ENCODE peak calls at places on chromosomes 6 and 20, in four cellular contexts. P, L, Q and M are unnamed samples.

GRCh38 chr6:6560909-6561308 is 27.6 kb upstream of the LY86 start:
- DNase-seq in P (no peak), L (no peak), Q (no peak), M (no peak)

GRCh38 chr20:17676942-17677341 is 5.1 kb downstream of the RRBP1 start:
- DNase-seq in P (no peak), L (no peak), Q (peak), M (no peak)

GRCh38 chr6:66771626-66772025 is 1064.6 kb upstream of the EYS start:
- DNase-seq in P (no peak), L (no peak), Q (peak), M (no peak)

GRCh38 chr20:17542993-17543412 is 11.8 kb upstream of the BFSP1 start:
- DNase-seq in P (no peak), L (no peak), Q (peak), M (no peak)

GRCh38 chr6:13284646-13285045 is 43.7 kb downstream of the TBC1D7 start:
- DNase-seq in P (no peak), L (no peak), Q (no peak), M (no peak)

GRCh38 chr6:93972791-93973190 is 553.4 kb upstream of the EPHA7 start:
- DNase-seq in P (no peak), L (no peak), Q (no peak), M (no peak)

GRCh38 chr20:25477156-25477882 is 69.8 kb downstream of the GINS1 start:
- DNase-seq in P (no peak), L (no peak), Q (no peak), M (no peak)

GRCh38 chr20:36336838-36337478 is 30.8 kb downstream of the DLGAP4 start:
- DNase-seq in P (no peak), L (no peak), Q (no peak), M (peak)

GRCh38 chr6:22313796-22314195 is 17.0 kb upstream of the PRL start:
- DNase-seq in P (no peak), L (no peak), Q (no peak), M (no peak)

GRCh38 chr20:43942661-43943285 is 28.1 kb downstream of the TOX2 start:
- DNase-seq in P (no peak), L (peak), Q (peak), M (no peak)